ENCODE peak calls at places on chromosomes 1 and 21, in six cellular contexts. One of them, this sample, is unnamed.
A peak's percentile ranks its signal among the peaks of the same experiment; 100 is the strongest.

GRCh38 chr1:57007948-57008347 is 42.1 kb upstream of the C8B start:
- DNase-seq in left ventricle myocardium inferior: no peak
- DNase-seq in CD4-positive, CD25-positive, alpha-beta regulatory T cell: no peak
- DNase-seq in neural progenitor cell: no peak
- DNase-seq in esophagus squamous epithelium: no peak
- DNase-seq in heart right ventricle: no peak
- DNase-seq in this sample: no peak

GRCh38 chr1:109765896-109766615 is 2.3 kb upstream of the EPS8L3 start:
- DNase-seq in left ventricle myocardium inferior: peak; percentile 6
- DNase-seq in CD4-positive, CD25-positive, alpha-beta regulatory T cell: no peak
- DNase-seq in neural progenitor cell: no peak
- DNase-seq in esophagus squamous epithelium: no peak
- DNase-seq in heart right ventricle: peak; percentile 4
- DNase-seq in this sample: peak; percentile 13

GRCh38 chr1:223802602-223803001 is 43.1 kb downstream of the TP53BP2 start:
- DNase-seq in left ventricle myocardium inferior: no peak
- DNase-seq in CD4-positive, CD25-positive, alpha-beta regulatory T cell: no peak
- DNase-seq in neural progenitor cell: no peak
- DNase-seq in esophagus squamous epithelium: no peak
- DNase-seq in heart right ventricle: no peak
- DNase-seq in this sample: no peak

GRCh38 chr1:218344814-218345672 is at the start of gene TGFB2:
- DNase-seq in left ventricle myocardium inferior: no peak
- DNase-seq in CD4-positive, CD25-positive, alpha-beta regulatory T cell: peak; percentile 5
- DNase-seq in neural progenitor cell: peak; percentile 29
- DNase-seq in esophagus squamous epithelium: no peak
- DNase-seq in heart right ventricle: no peak
- DNase-seq in this sample: peak; percentile 76

GRCh38 chr1:52877554-52877953 is 35.0 kb downstream of the ZYG11A start:
- DNase-seq in left ventricle myocardium inferior: no peak
- DNase-seq in CD4-positive, CD25-positive, alpha-beta regulatory T cell: no peak
- DNase-seq in neural progenitor cell: no peak
- DNase-seq in esophagus squamous epithelium: no peak
- DNase-seq in heart right ventricle: no peak
- DNase-seq in this sample: no peak

GRCh38 chr1:18352640-18353245 is 128.0 kb upstream of the KLHDC7A start:
- DNase-seq in left ventricle myocardium inferior: no peak
- DNase-seq in CD4-positive, CD25-positive, alpha-beta regulatory T cell: no peak
- DNase-seq in neural progenitor cell: no peak
- DNase-seq in esophagus squamous epithelium: no peak
- DNase-seq in heart right ventricle: no peak
- DNase-seq in this sample: no peak

GRCh38 chr1:201220388-201220715 is 29.7 kb downstream of the IGFN1 start:
- DNase-seq in left ventricle myocardium inferior: no peak
- DNase-seq in CD4-positive, CD25-positive, alpha-beta regulatory T cell: no peak
- DNase-seq in neural progenitor cell: no peak
- DNase-seq in esophagus squamous epithelium: no peak
- DNase-seq in heart right ventricle: no peak
- DNase-seq in this sample: no peak

GRCh38 chr1:235411489-235412486 is 44.6 kb downstream of the TBCE start:
- DNase-seq in left ventricle myocardium inferior: no peak
- DNase-seq in CD4-positive, CD25-positive, alpha-beta regulatory T cell: no peak
- DNase-seq in neural progenitor cell: no peak
- DNase-seq in esophagus squamous epithelium: no peak
- DNase-seq in heart right ventricle: no peak
- DNase-seq in this sample: no peak

GRCh38 chr1:232211149-232211548 is 418.8 kb downstream of the SIPA1L2 start:
- DNase-seq in left ventricle myocardium inferior: no peak
- DNase-seq in CD4-positive, CD25-positive, alpha-beta regulatory T cell: no peak
- DNase-seq in neural progenitor cell: peak; percentile 20
- DNase-seq in esophagus squamous epithelium: no peak
- DNase-seq in heart right ventricle: no peak
- DNase-seq in this sample: no peak

GRCh38 chr1:109787845-109788605 is 24.3 kb upstream of the EPS8L3 start:
- DNase-seq in left ventricle myocardium inferior: peak; percentile 9
- DNase-seq in CD4-positive, CD25-positive, alpha-beta regulatory T cell: no peak
- DNase-seq in neural progenitor cell: no peak
- DNase-seq in esophagus squamous epithelium: no peak
- DNase-seq in heart right ventricle: no peak
- DNase-seq in this sample: peak; percentile 30

GRCh38 chr1:221961532-221962292 is 219.8 kb upstream of the DUSP10 start:
- DNase-seq in left ventricle myocardium inferior: no peak
- DNase-seq in CD4-positive, CD25-positive, alpha-beta regulatory T cell: no peak
- DNase-seq in neural progenitor cell: no peak
- DNase-seq in esophagus squamous epithelium: no peak
- DNase-seq in heart right ventricle: no peak
- DNase-seq in this sample: no peak

GRCh38 chr1:157363660-157364140 is 188.6 kb downstream of the FCRL5 start:
- DNase-seq in left ventricle myocardium inferior: no peak
- DNase-seq in CD4-positive, CD25-positive, alpha-beta regulatory T cell: no peak
- DNase-seq in neural progenitor cell: peak; percentile 71
- DNase-seq in esophagus squamous epithelium: no peak
- DNase-seq in heart right ventricle: no peak
- DNase-seq in this sample: no peak

GRCh38 chr1:184025242-184025675 is 12.3 kb downstream of the COLGALT2 start:
- DNase-seq in left ventricle myocardium inferior: no peak
- DNase-seq in CD4-positive, CD25-positive, alpha-beta regulatory T cell: no peak
- DNase-seq in neural progenitor cell: peak; percentile 64
- DNase-seq in esophagus squamous epithelium: no peak
- DNase-seq in heart right ventricle: no peak
- DNase-seq in this sample: no peak

GRCh38 chr1:21834094-21834493 is 22.0 kb downstream of the LDLRAD2 start:
- DNase-seq in left ventricle myocardium inferior: no peak
- DNase-seq in CD4-positive, CD25-positive, alpha-beta regulatory T cell: no peak
- DNase-seq in neural progenitor cell: no peak
- DNase-seq in esophagus squamous epithelium: no peak
- DNase-seq in heart right ventricle: no peak
- DNase-seq in this sample: no peak

GRCh38 chr1:41343790-41344679 is 17.2 kb upstream of the FOXO6 start:
- DNase-seq in left ventricle myocardium inferior: no peak
- DNase-seq in CD4-positive, CD25-positive, alpha-beta regulatory T cell: no peak
- DNase-seq in neural progenitor cell: peak; percentile 1
- DNase-seq in esophagus squamous epithelium: no peak
- DNase-seq in heart right ventricle: no peak
- DNase-seq in this sample: no peak

GRCh38 chr1:162381383-162381782 is at the start of gene C1orf226:
- DNase-seq in left ventricle myocardium inferior: no peak
- DNase-seq in CD4-positive, CD25-positive, alpha-beta regulatory T cell: no peak
- DNase-seq in neural progenitor cell: no peak
- DNase-seq in esophagus squamous epithelium: no peak
- DNase-seq in heart right ventricle: no peak
- DNase-seq in this sample: no peak

GRCh38 chr1:118077331-118078055 is 107.5 kb downstream of the SPAG17 start:
- DNase-seq in left ventricle myocardium inferior: no peak
- DNase-seq in CD4-positive, CD25-positive, alpha-beta regulatory T cell: no peak
- DNase-seq in neural progenitor cell: peak; percentile 51
- DNase-seq in esophagus squamous epithelium: no peak
- DNase-seq in heart right ventricle: no peak
- DNase-seq in this sample: no peak

GRCh38 chr1:207321790-207322530 is 482 bp downstream of the CD55 start:
- DNase-seq in left ventricle myocardium inferior: no peak
- DNase-seq in CD4-positive, CD25-positive, alpha-beta regulatory T cell: no peak
- DNase-seq in neural progenitor cell: no peak
- DNase-seq in esophagus squamous epithelium: no peak
- DNase-seq in heart right ventricle: no peak
- DNase-seq in this sample: no peak

GRCh38 chr1:103492003-103492665 is 33.4 kb upstream of the RNPC3 start:
- DNase-seq in left ventricle myocardium inferior: no peak
- DNase-seq in CD4-positive, CD25-positive, alpha-beta regulatory T cell: no peak
- DNase-seq in neural progenitor cell: no peak
- DNase-seq in esophagus squamous epithelium: no peak
- DNase-seq in heart right ventricle: no peak
- DNase-seq in this sample: no peak

GRCh38 chr1:39639333-39640130 is at the start of gene HEYL:
- DNase-seq in left ventricle myocardium inferior: peak; percentile 85
- DNase-seq in CD4-positive, CD25-positive, alpha-beta regulatory T cell: peak; percentile 13
- DNase-seq in neural progenitor cell: peak; percentile 91
- DNase-seq in esophagus squamous epithelium: no peak
- DNase-seq in heart right ventricle: peak; percentile 88
- DNase-seq in this sample: peak; percentile 68

GRCh38 chr1:39643705-39644104 is 4.3 kb upstream of the HEYL start:
- DNase-seq in left ventricle myocardium inferior: no peak
- DNase-seq in CD4-positive, CD25-positive, alpha-beta regulatory T cell: no peak
- DNase-seq in neural progenitor cell: no peak
- DNase-seq in esophagus squamous epithelium: no peak
- DNase-seq in heart right ventricle: no peak
- DNase-seq in this sample: no peak

GRCh38 chr1:39645411-39646043 is 6.1 kb upstream of the HEYL start:
- DNase-seq in left ventricle myocardium inferior: no peak
- DNase-seq in CD4-positive, CD25-positive, alpha-beta regulatory T cell: no peak
- DNase-seq in neural progenitor cell: no peak
- DNase-seq in esophagus squamous epithelium: no peak
- DNase-seq in heart right ventricle: no peak
- DNase-seq in this sample: no peak

GRCh38 chr1:39640861-39641260 is 1.4 kb upstream of the HEYL start:
- DNase-seq in left ventricle myocardium inferior: no peak
- DNase-seq in CD4-positive, CD25-positive, alpha-beta regulatory T cell: no peak
- DNase-seq in neural progenitor cell: no peak
- DNase-seq in esophagus squamous epithelium: no peak
- DNase-seq in heart right ventricle: no peak
- DNase-seq in this sample: no peak

GRCh38 chr1:39642796-39643195 is 3.4 kb upstream of the HEYL start:
- DNase-seq in left ventricle myocardium inferior: no peak
- DNase-seq in CD4-positive, CD25-positive, alpha-beta regulatory T cell: no peak
- DNase-seq in neural progenitor cell: no peak
- DNase-seq in esophagus squamous epithelium: no peak
- DNase-seq in heart right ventricle: no peak
- DNase-seq in this sample: no peak
- H3K27ac ChIP-seq in left ventricle myocardium inferior: peak overlapping the region; percentile 36
- H3K27ac ChIP-seq in CD4-positive, CD25-positive, alpha-beta regulatory T cell: no peak overlapping the region
- H3K27ac ChIP-seq in neural progenitor cell: no peak overlapping the region
- H3K27ac ChIP-seq in esophagus squamous epithelium: no peak overlapping the region
- H3K27ac ChIP-seq in heart right ventricle: no peak overlapping the region
- H3K27ac ChIP-seq in this sample: no peak overlapping the region

GRCh38 chr21:25639167-25639921 is at the start of gene JAM2:
- DNase-seq in left ventricle myocardium inferior: peak; percentile 62
- DNase-seq in CD4-positive, CD25-positive, alpha-beta regulatory T cell: peak; percentile 37
- DNase-seq in neural progenitor cell: peak; percentile 75
- DNase-seq in esophagus squamous epithelium: no peak
- DNase-seq in heart right ventricle: peak; percentile 58
- DNase-seq in this sample: peak; percentile 64

GRCh38 chr21:25637846-25638245 is 1.2 kb upstream of the JAM2 start:
- DNase-seq in left ventricle myocardium inferior: no peak
- DNase-seq in CD4-positive, CD25-positive, alpha-beta regulatory T cell: no peak
- DNase-seq in neural progenitor cell: no peak
- DNase-seq in esophagus squamous epithelium: no peak
- DNase-seq in heart right ventricle: no peak
- DNase-seq in this sample: no peak

GRCh38 chr21:25638634-25639166 is 358 bp upstream of the JAM2 start:
- DNase-seq in left ventricle myocardium inferior: no peak
- DNase-seq in CD4-positive, CD25-positive, alpha-beta regulatory T cell: peak; percentile 8
- DNase-seq in neural progenitor cell: no peak
- DNase-seq in esophagus squamous epithelium: no peak
- DNase-seq in heart right ventricle: no peak
- DNase-seq in this sample: no peak

GRCh38 chr21:25635310-25635709 is 3.7 kb upstream of the JAM2 start:
- DNase-seq in left ventricle myocardium inferior: no peak
- DNase-seq in CD4-positive, CD25-positive, alpha-beta regulatory T cell: no peak
- DNase-seq in neural progenitor cell: no peak
- DNase-seq in esophagus squamous epithelium: no peak
- DNase-seq in heart right ventricle: no peak
- DNase-seq in this sample: no peak

GRCh38 chr21:25636727-25637126 is 2.3 kb upstream of the JAM2 start:
- DNase-seq in left ventricle myocardium inferior: no peak
- DNase-seq in CD4-positive, CD25-positive, alpha-beta regulatory T cell: no peak
- DNase-seq in neural progenitor cell: no peak
- DNase-seq in esophagus squamous epithelium: no peak
- DNase-seq in heart right ventricle: no peak
- DNase-seq in this sample: no peak
- H3K27ac ChIP-seq in left ventricle myocardium inferior: no peak overlapping the region
- H3K27ac ChIP-seq in CD4-positive, CD25-positive, alpha-beta regulatory T cell: no peak overlapping the region
- H3K27ac ChIP-seq in neural progenitor cell: no peak overlapping the region
- H3K27ac ChIP-seq in esophagus squamous epithelium: no peak overlapping the region
- H3K27ac ChIP-seq in heart right ventricle: no peak overlapping the region
- H3K27ac ChIP-seq in this sample: no peak overlapping the region

GRCh38 chr21:29419422-29419821 is 120.7 kb downstream of the BACH1 start:
- DNase-seq in left ventricle myocardium inferior: no peak
- DNase-seq in CD4-positive, CD25-positive, alpha-beta regulatory T cell: no peak
- DNase-seq in neural progenitor cell: no peak
- DNase-seq in esophagus squamous epithelium: no peak
- DNase-seq in heart right ventricle: no peak
- DNase-seq in this sample: no peak

GRCh38 chr21:29423051-29423450 is 124.3 kb downstream of the BACH1 start:
- DNase-seq in left ventricle myocardium inferior: no peak
- DNase-seq in CD4-positive, CD25-positive, alpha-beta regulatory T cell: no peak
- DNase-seq in neural progenitor cell: no peak
- DNase-seq in esophagus squamous epithelium: no peak
- DNase-seq in heart right ventricle: no peak
- DNase-seq in this sample: no peak

GRCh38 chr21:29418813-29419212 is 120.1 kb downstream of the BACH1 start:
- DNase-seq in left ventricle myocardium inferior: no peak
- DNase-seq in CD4-positive, CD25-positive, alpha-beta regulatory T cell: no peak
- DNase-seq in neural progenitor cell: no peak
- DNase-seq in esophagus squamous epithelium: no peak
- DNase-seq in heart right ventricle: no peak
- DNase-seq in this sample: no peak

GRCh38 chr21:29424728-29425127 is 126.0 kb downstream of the BACH1 start:
- DNase-seq in left ventricle myocardium inferior: no peak
- DNase-seq in CD4-positive, CD25-positive, alpha-beta regulatory T cell: no peak
- DNase-seq in neural progenitor cell: no peak
- DNase-seq in esophagus squamous epithelium: no peak
- DNase-seq in heart right ventricle: no peak
- DNase-seq in this sample: no peak

GRCh38 chr21:29423521-29423920 is 124.8 kb downstream of the BACH1 start:
- DNase-seq in left ventricle myocardium inferior: no peak
- DNase-seq in CD4-positive, CD25-positive, alpha-beta regulatory T cell: no peak
- DNase-seq in neural progenitor cell: no peak
- DNase-seq in esophagus squamous epithelium: no peak
- DNase-seq in heart right ventricle: no peak
- DNase-seq in this sample: no peak
- H3K27ac ChIP-seq in left ventricle myocardium inferior: no peak overlapping the region
- H3K27ac ChIP-seq in CD4-positive, CD25-positive, alpha-beta regulatory T cell: no peak overlapping the region
- H3K27ac ChIP-seq in neural progenitor cell: no peak overlapping the region
- H3K27ac ChIP-seq in esophagus squamous epithelium: no peak overlapping the region
- H3K27ac ChIP-seq in heart right ventricle: no peak overlapping the region
- H3K27ac ChIP-seq in this sample: no peak overlapping the region

DNA sequence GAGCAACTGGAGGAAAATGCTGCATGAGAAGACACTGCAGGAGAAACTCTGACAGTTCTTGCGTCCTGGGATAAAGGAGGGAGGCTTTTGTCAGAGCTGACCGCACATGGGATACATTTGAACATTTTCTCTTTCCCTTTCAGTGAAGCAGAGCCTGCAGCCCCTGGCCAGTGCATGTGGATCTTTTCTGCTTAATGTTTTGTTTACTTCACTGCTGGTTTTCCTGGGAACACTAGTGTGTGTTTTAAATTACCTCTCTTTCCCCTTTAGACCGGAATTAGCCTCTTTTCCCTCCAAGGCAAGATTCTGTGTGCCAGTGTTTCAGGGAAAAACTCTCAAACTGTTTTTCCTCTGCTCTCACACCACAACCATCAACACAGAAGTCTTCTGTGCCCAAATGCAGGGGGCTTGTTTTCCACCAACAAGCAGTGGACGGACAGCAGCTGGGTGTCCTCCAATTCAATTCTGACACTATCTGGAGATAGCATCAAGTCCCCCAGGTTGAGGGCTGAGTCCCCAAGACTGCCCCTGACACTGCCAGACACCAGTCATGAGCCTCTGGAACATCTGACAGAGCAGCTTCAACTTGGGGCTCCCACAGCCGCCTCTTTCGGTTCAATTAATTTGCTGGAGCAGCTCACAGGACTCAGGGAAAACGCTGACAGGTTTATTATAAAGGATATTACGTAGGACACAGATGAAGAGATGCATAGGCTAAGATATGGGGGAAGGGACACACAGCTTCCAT is 136.2 kb downstream of the RHOU start:
- DNase-seq in left ventricle myocardium inferior: no peak
- DNase-seq in CD4-positive, CD25-positive, alpha-beta regulatory T cell: no peak
- DNase-seq in neural progenitor cell: no peak
- DNase-seq in esophagus squamous epithelium: no peak
- DNase-seq in heart right ventricle: no peak
- DNase-seq in this sample: no peak
- H3K27ac ChIP-seq in left ventricle myocardium inferior: no peak overlapping the region
- H3K27ac ChIP-seq in CD4-positive, CD25-positive, alpha-beta regulatory T cell: no peak overlapping the region
- H3K27ac ChIP-seq in neural progenitor cell: no peak overlapping the region
- H3K27ac ChIP-seq in esophagus squamous epithelium: no peak overlapping the region
- H3K27ac ChIP-seq in heart right ventricle: no peak overlapping the region
- H3K27ac ChIP-seq in this sample: no peak overlapping the region

This sample was measured in ovary.